ENCODE peak calls at places on chromosome 4, in eight cellular contexts. W, J, I, S, D, R, G and P are unnamed samples.

GRCh38 chr4:66766557-66766956 is 778.7 kb downstream of the CENPC start:
- DNase-seq in W (no peak), J (no peak), I (no peak), S (no peak), D (no peak), R (no peak), G (no peak), P (no peak)

GRCh38 chr4:30716158-30716557 is 4.0 kb upstream of the PCDH7 start:
- DNase-seq in W (peak), J (no peak), I (no peak), S (no peak), D (no peak), R (no peak), G (no peak), P (no peak)

GRCh38 chr4:94974773-94975172 is 217.0 kb downstream of the BMPR1B start:
- DNase-seq in W (no peak), J (peak), I (no peak), S (no peak), D (no peak), R (peak), G (no peak), P (no peak)

GRCh38 chr4:120611092-120611491 is 311.4 kb downstream of the PRDM5 start:
- DNase-seq in W (no peak), J (no peak), I (no peak), S (no peak), D (no peak), R (peak), G (no peak), P (no peak)

GRCh38 chr4:180058731-180059215 is 2184.4 kb upstream of the TENM3 start:
- DNase-seq in W (no peak), J (no peak), I (peak), S (peak), D (no peak), R (peak), G (peak), P (peak)

GRCh38 chr4:181810658-181811057 is 432.5 kb upstream of the TENM3 start:
- DNase-seq in W (no peak), J (no peak), I (no peak), S (no peak), D (no peak), R (no peak), G (no peak), P (no peak)

GRCh38 chr4:4225915-4226605 is 669 bp downstream of the OTOP1 start:
- DNase-seq in W (no peak), J (no peak), I (no peak), S (no peak), D (no peak), R (no peak), G (peak), P (no peak)

GRCh38 chr4:71456841-71457240 is 118.0 kb downstream of the SLC4A4 start:
- DNase-seq in W (no peak), J (peak), I (no peak), S (no peak), D (no peak), R (peak), G (no peak), P (no peak)

GRCh38 chr4:115278830-115279229 is 165.4 kb upstream of the NDST4 start:
- DNase-seq in W (no peak), J (no peak), I (no peak), S (no peak), D (no peak), R (no peak), G (no peak), P (no peak)

GRCh38 chr4:105058177-105058812 is 88.4 kb upstream of the TET2 start:
- DNase-seq in W (no peak), J (peak), I (no peak), S (no peak), D (no peak), R (no peak), G (no peak), P (no peak)

GRCh38 chr4:52408037-52408436 is 251.1 kb downstream of the USP46 start:
- DNase-seq in W (no peak), J (no peak), I (no peak), S (no peak), D (no peak), R (no peak), G (no peak), P (no peak)

GRCh38 chr4:103012085-103012484 is 7.4 kb downstream of the SLC9B1 start:
- DNase-seq in W (no peak), J (peak), I (no peak), S (no peak), D (no peak), R (peak), G (no peak), P (no peak)

GRCh38 chr4:56226579-56226978 is 160.7 kb downstream of the AASDH start:
- DNase-seq in W (no peak), J (no peak), I (no peak), S (no peak), D (no peak), R (no peak), G (no peak), P (no peak)

GRCh38 chr4:141971854-141972253 is 335.5 kb downstream of the IL15 start:
- DNase-seq in W (no peak), J (no peak), I (no peak), S (no peak), D (no peak), R (no peak), G (no peak), P (no peak)

GRCh38 chr4:33592701-33593100 is 2651.6 kb downstream of the ARAP2 start:
- DNase-seq in W (no peak), J (no peak), I (no peak), S (no peak), D (no peak), R (no peak), G (no peak), P (no peak)

GRCh38 chr4:114383721-114384120 is 214.9 kb upstream of the UGT8 start:
- DNase-seq in W (no peak), J (peak), I (no peak), S (no peak), D (no peak), R (peak), G (no peak), P (no peak)

GRCh38 chr4:143559757-143560147 is 46.2 kb downstream of the SMARCA5 start:
- DNase-seq in W (no peak), J (no peak), I (no peak), S (peak), D (no peak), R (no peak), G (no peak), P (no peak)